ENCODE peak calls at places on chromosomes 13 and 19, in eight cellular contexts. One of them, this sample, is unnamed.

GRCh38 chr19:2650515-2650914 is 52.0 kb downstream of the GNG7 start:
- DNase-seq in astrocyte of the spinal cord: no peak
- DNase-seq in lung: no peak
- DNase-seq in Peyer's patch: no peak
- DNase-seq in fibroblast of pulmonary artery: no peak
- DNase-seq in left ventricle myocardium inferior: peak
- DNase-seq in psoas muscle: no peak
- DNase-seq in heart left ventricle: peak
- DNase-seq in this sample: no peak

GRCh38 chr13:30255696-30256095 is 51.7 kb downstream of the KATNAL1 start:
- DNase-seq in left ventricle myocardium inferior: no peak
- DNase-seq in astrocyte of the spinal cord: no peak
- DNase-seq in heart left ventricle: no peak
- DNase-seq in Peyer's patch: no peak
- DNase-seq in fibroblast of pulmonary artery: peak
- DNase-seq in psoas muscle: no peak
- DNase-seq in lung: no peak
- DNase-seq in this sample: peak

GRCh38 chr19:46931197-46931596 is 70.4 kb downstream of the ARHGAP35 start:
- DNase-seq in lung: no peak
- DNase-seq in left ventricle myocardium inferior: no peak
- DNase-seq in heart left ventricle: no peak
- DNase-seq in fibroblast of pulmonary artery: no peak
- DNase-seq in psoas muscle: no peak
- DNase-seq in Peyer's patch: no peak
- DNase-seq in astrocyte of the spinal cord: no peak
- DNase-seq in this sample: no peak

GRCh38 chr13:93289047-93289446 is 62.4 kb downstream of the GPC6 start:
- DNase-seq in heart left ventricle: no peak
- DNase-seq in left ventricle myocardium inferior: no peak
- DNase-seq in fibroblast of pulmonary artery: no peak
- DNase-seq in astrocyte of the spinal cord: no peak
- DNase-seq in Peyer's patch: no peak
- DNase-seq in psoas muscle: no peak
- DNase-seq in lung: no peak
- DNase-seq in this sample: peak

GRCh38 chr13:94722596-94722995 is 10.3 kb upstream of the SOX21 start:
- DNase-seq in psoas muscle: no peak
- DNase-seq in heart left ventricle: no peak
- DNase-seq in fibroblast of pulmonary artery: no peak
- DNase-seq in left ventricle myocardium inferior: no peak
- DNase-seq in astrocyte of the spinal cord: no peak
- DNase-seq in Peyer's patch: no peak
- DNase-seq in lung: no peak
- DNase-seq in this sample: no peak

GRCh38 chr19:29663861-29664752 is 1.2 kb upstream of the PLEKHF1 start:
- DNase-seq in fibroblast of pulmonary artery: no peak
- DNase-seq in astrocyte of the spinal cord: peak
- DNase-seq in Peyer's patch: no peak
- DNase-seq in heart left ventricle: peak
- DNase-seq in psoas muscle: no peak
- DNase-seq in lung: no peak
- DNase-seq in left ventricle myocardium inferior: no peak
- DNase-seq in this sample: no peak

GRCh38 chr13:21719463-21719862 is 48.6 kb downstream of the FGF9 start:
- DNase-seq in astrocyte of the spinal cord: no peak
- DNase-seq in heart left ventricle: no peak
- DNase-seq in Peyer's patch: no peak
- DNase-seq in fibroblast of pulmonary artery: no peak
- DNase-seq in psoas muscle: no peak
- DNase-seq in lung: no peak
- DNase-seq in left ventricle myocardium inferior: no peak
- DNase-seq in this sample: no peak

GRCh38 chr19:19460761-19461265 is 54.5 kb downstream of the TSSK6 start:
- DNase-seq in Peyer's patch: no peak
- DNase-seq in psoas muscle: peak
- DNase-seq in heart left ventricle: peak
- DNase-seq in left ventricle myocardium inferior: peak
- DNase-seq in lung: peak
- DNase-seq in fibroblast of pulmonary artery: peak
- DNase-seq in astrocyte of the spinal cord: no peak
- DNase-seq in this sample: peak

GRCh38 chr19:53870485-53870844 is 2.8 kb downstream of the MYADM start:
- DNase-seq in left ventricle myocardium inferior: no peak
- DNase-seq in heart left ventricle: no peak
- DNase-seq in psoas muscle: no peak
- DNase-seq in Peyer's patch: no peak
- DNase-seq in fibroblast of pulmonary artery: no peak
- DNase-seq in astrocyte of the spinal cord: no peak
- DNase-seq in lung: no peak
- DNase-seq in this sample: no peak

GRCh38 chr19:53877361-53877766 is 4.6 kb upstream of the PRKCG start:
- DNase-seq in fibroblast of pulmonary artery: peak
- DNase-seq in astrocyte of the spinal cord: no peak
- DNase-seq in lung: no peak
- DNase-seq in left ventricle myocardium inferior: no peak
- DNase-seq in Peyer's patch: no peak
- DNase-seq in heart left ventricle: no peak
- DNase-seq in psoas muscle: no peak
- DNase-seq in this sample: peak

GRCh38 chr13:23918208-23918607 is 20.9 kb upstream of the C1QTNF9B start:
- DNase-seq in Peyer's patch: no peak
- DNase-seq in psoas muscle: no peak
- DNase-seq in astrocyte of the spinal cord: peak
- DNase-seq in left ventricle myocardium inferior: no peak
- DNase-seq in fibroblast of pulmonary artery: no peak
- DNase-seq in lung: no peak
- DNase-seq in heart left ventricle: no peak
- DNase-seq in this sample: no peak

GRCh38 chr19:17505218-17505617 is 6.2 kb upstream of the PGLS start:
- DNase-seq in heart left ventricle: no peak
- DNase-seq in lung: no peak
- DNase-seq in fibroblast of pulmonary artery: no peak
- DNase-seq in left ventricle myocardium inferior: no peak
- DNase-seq in astrocyte of the spinal cord: no peak
- DNase-seq in psoas muscle: no peak
- DNase-seq in Peyer's patch: no peak
- DNase-seq in this sample: no peak

GRCh38 chr19:42311612-42312160 is 1.4 kb upstream of the TMEM145 start:
- DNase-seq in left ventricle myocardium inferior: no peak
- DNase-seq in heart left ventricle: no peak
- DNase-seq in astrocyte of the spinal cord: no peak
- DNase-seq in lung: no peak
- DNase-seq in Peyer's patch: no peak
- DNase-seq in fibroblast of pulmonary artery: no peak
- DNase-seq in psoas muscle: no peak
- DNase-seq in this sample: no peak
- TF ChIP-seq CTCF in left ventricle myocardium inferior: no peak
- TF ChIP-seq CTCF in heart left ventricle: no peak
- TF ChIP-seq CTCF in astrocyte of the spinal cord: no peak
- TF ChIP-seq CTCF in lung: no peak
- TF ChIP-seq CTCF in Peyer's patch: no peak
- TF ChIP-seq CTCF in fibroblast of pulmonary artery: peak
- TF ChIP-seq CTCF in psoas muscle: no peak
- TF ChIP-seq CTCF in this sample: peak

DNA sequence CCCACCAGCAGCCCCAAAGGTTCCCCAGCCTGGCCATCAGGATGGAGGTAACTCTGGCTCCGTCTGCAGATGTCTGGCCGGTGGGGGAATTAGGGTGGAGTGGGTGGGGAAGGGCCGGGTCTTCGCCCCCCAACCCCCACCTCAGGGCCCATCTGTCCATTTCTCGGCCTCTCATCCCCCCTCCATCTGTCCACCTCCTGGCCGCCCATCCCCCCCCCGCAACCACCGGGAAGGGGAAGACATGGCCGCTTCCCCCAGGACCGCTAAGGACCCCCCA is 833 bp downstream of the LRFN1 start:
- DNase-seq in fibroblast of pulmonary artery: no peak
- DNase-seq in astrocyte of the spinal cord: no peak
- DNase-seq in left ventricle myocardium inferior: no peak
- DNase-seq in lung: no peak
- DNase-seq in psoas muscle: no peak
- DNase-seq in heart left ventricle: no peak
- DNase-seq in Peyer's patch: no peak
- DNase-seq in this sample: no peak
- H3K4me3 ChIP-seq in fibroblast of pulmonary artery: peak
- H3K4me3 ChIP-seq in astrocyte of the spinal cord: peak
- H3K4me3 ChIP-seq in left ventricle myocardium inferior: peak
- H3K4me3 ChIP-seq in lung: no peak
- H3K4me3 ChIP-seq in psoas muscle: no peak
- H3K4me3 ChIP-seq in heart left ventricle: no peak
- H3K4me3 ChIP-seq in Peyer's patch: peak
- H3K4me3 ChIP-seq in this sample: peak

GRCh38 chr19:50547385-50548190 is 20.6 kb downstream of the LRRC4B start:
- DNase-seq in Peyer's patch: no peak
- DNase-seq in heart left ventricle: no peak
- DNase-seq in left ventricle myocardium inferior: no peak
- DNase-seq in psoas muscle: no peak
- DNase-seq in lung: no peak
- DNase-seq in astrocyte of the spinal cord: no peak
- DNase-seq in fibroblast of pulmonary artery: no peak
- DNase-seq in this sample: no peak
- TF ChIP-seq CTCF in Peyer's patch: no peak
- TF ChIP-seq CTCF in heart left ventricle: no peak
- TF ChIP-seq CTCF in left ventricle myocardium inferior: peak
- TF ChIP-seq CTCF in psoas muscle: peak
- TF ChIP-seq CTCF in lung: no peak
- TF ChIP-seq CTCF in astrocyte of the spinal cord: no peak
- TF ChIP-seq CTCF in fibroblast of pulmonary artery: no peak
- TF ChIP-seq CTCF in this sample: no peak

DNA sequence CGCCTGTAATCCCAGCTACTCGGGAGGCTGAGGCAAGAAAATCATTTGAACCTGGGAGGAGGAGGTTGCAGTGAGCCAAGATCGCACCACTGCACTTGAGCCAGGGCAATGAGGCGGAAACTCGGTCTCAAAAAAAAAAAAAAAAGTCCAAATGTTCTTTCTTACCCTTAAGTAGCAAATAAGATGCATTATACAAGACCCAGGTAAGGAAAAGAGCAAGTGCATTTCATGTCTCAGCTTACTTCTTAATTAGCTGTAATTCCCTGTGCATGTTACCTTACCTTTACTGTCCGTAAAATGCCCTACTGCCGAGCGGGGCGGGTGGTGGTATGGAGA is 3.8 kb upstream of the ZNF681 start:
- DNase-seq in Peyer's patch: no peak
- DNase-seq in fibroblast of pulmonary artery: no peak
- DNase-seq in psoas muscle: no peak
- DNase-seq in heart left ventricle: no peak
- DNase-seq in astrocyte of the spinal cord: no peak
- DNase-seq in lung: no peak
- DNase-seq in left ventricle myocardium inferior: no peak
- DNase-seq in this sample: no peak
- H3K4me3 ChIP-seq in Peyer's patch: peak
- H3K4me3 ChIP-seq in fibroblast of pulmonary artery: peak
- H3K4me3 ChIP-seq in psoas muscle: peak
- H3K4me3 ChIP-seq in heart left ventricle: peak
- H3K4me3 ChIP-seq in astrocyte of the spinal cord: peak
- H3K4me3 ChIP-seq in lung: no peak
- H3K4me3 ChIP-seq in left ventricle myocardium inferior: peak
- H3K4me3 ChIP-seq in this sample: peak

GRCh38 chr19:56258272-56258671 is 14.3 kb upstream of the EDDM13 start:
- DNase-seq in astrocyte of the spinal cord: no peak
- DNase-seq in fibroblast of pulmonary artery: no peak
- DNase-seq in Peyer's patch: no peak
- DNase-seq in heart left ventricle: no peak
- DNase-seq in psoas muscle: no peak
- DNase-seq in left ventricle myocardium inferior: no peak
- DNase-seq in lung: no peak
- DNase-seq in this sample: no peak
- TF ChIP-seq CTCF in astrocyte of the spinal cord: no peak
- TF ChIP-seq CTCF in fibroblast of pulmonary artery: no peak
- TF ChIP-seq CTCF in Peyer's patch: no peak
- TF ChIP-seq CTCF in heart left ventricle: no peak
- TF ChIP-seq CTCF in psoas muscle: no peak
- TF ChIP-seq CTCF in left ventricle myocardium inferior: no peak
- TF ChIP-seq CTCF in lung: no peak
- TF ChIP-seq CTCF in this sample: no peak

GRCh38 chr13:51221108-51221507 is 1.1 kb upstream of the FAM124A start:
- DNase-seq in astrocyte of the spinal cord: no peak
- DNase-seq in heart left ventricle: no peak
- DNase-seq in lung: no peak
- DNase-seq in Peyer's patch: no peak
- DNase-seq in psoas muscle: no peak
- DNase-seq in fibroblast of pulmonary artery: no peak
- DNase-seq in left ventricle myocardium inferior: no peak
- DNase-seq in this sample: no peak
- H3K4me3 ChIP-seq in astrocyte of the spinal cord: no peak
- H3K4me3 ChIP-seq in heart left ventricle: no peak
- H3K4me3 ChIP-seq in lung: no peak
- H3K4me3 ChIP-seq in Peyer's patch: no peak
- H3K4me3 ChIP-seq in psoas muscle: no peak
- H3K4me3 ChIP-seq in fibroblast of pulmonary artery: no peak
- H3K4me3 ChIP-seq in left ventricle myocardium inferior: no peak
- H3K4me3 ChIP-seq in this sample: no peak

This sample was measured in fibroblast of mammary gland.